ENCODE peak calls at places on chromosomes 16 and 17, in nine cellular contexts. One of them, this sample, is unnamed.

GRCh38 chr16:68590201-68590994 is 51.3 kb downstream of the ZFP90 start:
- DNase-seq in PC-3: peak; percentile 67
- DNase-seq in HL-60: peak; percentile 81
- DNase-seq in keratinocyte: peak; percentile 38
- DNase-seq in left lung: peak; percentile 92
- DNase-seq in H1: peak; percentile 64
- DNase-seq in body of pancreas: peak; percentile 74
- DNase-seq in mammary epithelial cell: peak; percentile 69
- DNase-seq in CD8-positive, alpha-beta T cell: peak; percentile 66
- DNase-seq in this sample: peak; percentile 61

GRCh38 chr17:61500287-61500686 is 48.1 kb downstream of the TBX4 start:
- DNase-seq in PC-3: no peak
- DNase-seq in HL-60: no peak
- DNase-seq in keratinocyte: no peak
- DNase-seq in left lung: no peak
- DNase-seq in H1: no peak
- DNase-seq in body of pancreas: no peak
- DNase-seq in mammary epithelial cell: no peak
- DNase-seq in CD8-positive, alpha-beta T cell: no peak
- DNase-seq in this sample: no peak

GRCh38 chr17:73823684-73824083 is 179.4 kb upstream of the SDK2 start:
- DNase-seq in PC-3: no peak
- DNase-seq in HL-60: no peak
- DNase-seq in keratinocyte: no peak
- DNase-seq in left lung: no peak
- DNase-seq in H1: no peak
- DNase-seq in body of pancreas: no peak
- DNase-seq in mammary epithelial cell: no peak
- DNase-seq in CD8-positive, alpha-beta T cell: no peak
- DNase-seq in this sample: no peak

GRCh38 chr16:15876503-15876902 is 11.9 kb downstream of the CEP20 start:
- DNase-seq in PC-3: peak; percentile 30
- DNase-seq in HL-60: no peak
- DNase-seq in keratinocyte: no peak
- DNase-seq in left lung: no peak
- DNase-seq in H1: no peak
- DNase-seq in body of pancreas: no peak
- DNase-seq in mammary epithelial cell: no peak
- DNase-seq in CD8-positive, alpha-beta T cell: no peak
- DNase-seq in this sample: peak; percentile 34

GRCh38 chr17:12591336-12591735 is 74.4 kb upstream of the MYOCD start:
- DNase-seq in PC-3: no peak
- DNase-seq in HL-60: no peak
- DNase-seq in keratinocyte: no peak
- DNase-seq in left lung: no peak
- DNase-seq in H1: no peak
- DNase-seq in body of pancreas: no peak
- DNase-seq in mammary epithelial cell: no peak
- DNase-seq in CD8-positive, alpha-beta T cell: no peak
- DNase-seq in this sample: peak; percentile 85

GRCh38 chr17:48599373-48599772 is 5.4 kb downstream of the HOXB6 start:
- DNase-seq in PC-3: no peak
- DNase-seq in HL-60: no peak
- DNase-seq in keratinocyte: no peak
- DNase-seq in left lung: no peak
- DNase-seq in H1: no peak
- DNase-seq in body of pancreas: no peak
- DNase-seq in mammary epithelial cell: no peak
- DNase-seq in CD8-positive, alpha-beta T cell: no peak
- DNase-seq in this sample: no peak

GRCh38 chr16:84501077-84501735 is 3.3 kb downstream of the MEAK7 start:
- DNase-seq in PC-3: peak; percentile 94
- DNase-seq in HL-60: no peak
- DNase-seq in keratinocyte: peak; percentile 92
- DNase-seq in left lung: no peak
- DNase-seq in H1: no peak
- DNase-seq in body of pancreas: no peak
- DNase-seq in mammary epithelial cell: peak; percentile 96
- DNase-seq in CD8-positive, alpha-beta T cell: no peak
- DNase-seq in this sample: peak; percentile 95

GRCh38 chr17:21375757-21376584 is at the start of gene KCNJ12:
- DNase-seq in PC-3: peak; percentile 50
- DNase-seq in HL-60: no peak
- DNase-seq in keratinocyte: peak; percentile 7
- DNase-seq in left lung: peak; percentile 74
- DNase-seq in H1: no peak
- DNase-seq in body of pancreas: no peak
- DNase-seq in mammary epithelial cell: peak; percentile 13
- DNase-seq in CD8-positive, alpha-beta T cell: no peak
- DNase-seq in this sample: peak; percentile 8

GRCh38 chr16:87465306-87465705 is 27.5 kb downstream of the ZCCHC14 start:
- DNase-seq in PC-3: peak; percentile 84
- DNase-seq in HL-60: peak; percentile 75
- DNase-seq in keratinocyte: no peak
- DNase-seq in left lung: peak; percentile 87
- DNase-seq in H1: no peak
- DNase-seq in body of pancreas: peak; percentile 82
- DNase-seq in mammary epithelial cell: peak; percentile 84
- DNase-seq in CD8-positive, alpha-beta T cell: no peak
- DNase-seq in this sample: peak; percentile 82

GRCh38 chr16:68444058-68444657 is 4.2 kb downstream of the SMPD3 start:
- DNase-seq in PC-3: peak; percentile 52
- DNase-seq in HL-60: no peak
- DNase-seq in keratinocyte: no peak
- DNase-seq in left lung: no peak
- DNase-seq in H1: no peak
- DNase-seq in body of pancreas: peak; percentile 54
- DNase-seq in mammary epithelial cell: peak; percentile 20
- DNase-seq in CD8-positive, alpha-beta T cell: no peak
- DNase-seq in this sample: peak; percentile 39

GRCh38 chr16:46908540-46909372 is 24.6 kb downstream of the GPT2 start:
- DNase-seq in PC-3: peak; percentile 64
- DNase-seq in HL-60: peak; percentile 58
- DNase-seq in keratinocyte: no peak
- DNase-seq in left lung: no peak
- DNase-seq in H1: peak; percentile 27
- DNase-seq in body of pancreas: peak; percentile 58
- DNase-seq in mammary epithelial cell: peak; percentile 12
- DNase-seq in CD8-positive, alpha-beta T cell: peak; percentile 74
- DNase-seq in this sample: peak; percentile 49

GRCh38 chr17:74981979-74982662 is 5.3 kb upstream of the CDR2L start:
- DNase-seq in PC-3: peak; percentile 81
- DNase-seq in HL-60: peak; percentile 54
- DNase-seq in keratinocyte: no peak
- DNase-seq in left lung: peak; percentile 94
- DNase-seq in H1: no peak
- DNase-seq in body of pancreas: peak; percentile 80
- DNase-seq in mammary epithelial cell: no peak
- DNase-seq in CD8-positive, alpha-beta T cell: peak; percentile 85
- DNase-seq in this sample: no peak
- TF ChIP-seq CTCF in PC-3: no peak
- TF ChIP-seq CTCF in HL-60: no peak
- TF ChIP-seq CTCF in keratinocyte: no peak
- TF ChIP-seq CTCF in left lung: no peak
- TF ChIP-seq CTCF in H1: peak; percentile 11
- TF ChIP-seq CTCF in body of pancreas: peak; percentile 35
- TF ChIP-seq CTCF in mammary epithelial cell: peak; percentile 13
- TF ChIP-seq CTCF in CD8-positive, alpha-beta T cell: no peak
- TF ChIP-seq CTCF in this sample: no peak

GRCh38 chr17:83074696-83075223 is 4.6 kb upstream of the METRNL start:
- DNase-seq in PC-3: no peak
- DNase-seq in HL-60: no peak
- DNase-seq in keratinocyte: no peak
- DNase-seq in left lung: no peak
- DNase-seq in H1: no peak
- DNase-seq in body of pancreas: no peak
- DNase-seq in mammary epithelial cell: no peak
- DNase-seq in CD8-positive, alpha-beta T cell: no peak
- DNase-seq in this sample: no peak
- H3K27me3 ChIP-seq in PC-3: peaks cover 6% of the 10 kb centered on the region
- H3K27me3 ChIP-seq in HL-60: peaks cover 13% of the 10 kb centered on the region
- H3K27me3 ChIP-seq in keratinocyte: peaks cover 48% of the 10 kb centered on the region
- H3K27me3 ChIP-seq in left lung: no peaks in the 10 kb centered on the region
- H3K27me3 ChIP-seq in H1: peaks cover 25% of the 10 kb centered on the region
- H3K27me3 ChIP-seq in body of pancreas: no peaks in the 10 kb centered on the region
- H3K27me3 ChIP-seq in mammary epithelial cell: peaks cover 10% of the 10 kb centered on the region
- H3K27me3 ChIP-seq in CD8-positive, alpha-beta T cell: no peaks in the 10 kb centered on the region
- H3K27me3 ChIP-seq in this sample: peaks cover 5% of the 10 kb centered on the region

GRCh38 chr17:51154176-51154575 is 817 bp downstream of the NME1 start:
- DNase-seq in PC-3: no peak
- DNase-seq in HL-60: no peak
- DNase-seq in keratinocyte: no peak
- DNase-seq in left lung: no peak
- DNase-seq in H1: no peak
- DNase-seq in body of pancreas: no peak
- DNase-seq in mammary epithelial cell: peak; percentile 8
- DNase-seq in CD8-positive, alpha-beta T cell: no peak
- DNase-seq in this sample: no peak

GRCh38 chr17:51152766-51153209 is 571 bp upstream of the NME1 start:
- DNase-seq in PC-3: peak; percentile 40
- DNase-seq in HL-60: no peak
- DNase-seq in keratinocyte: no peak
- DNase-seq in left lung: no peak
- DNase-seq in H1: no peak
- DNase-seq in body of pancreas: no peak
- DNase-seq in mammary epithelial cell: no peak
- DNase-seq in CD8-positive, alpha-beta T cell: no peak
- DNase-seq in this sample: peak; percentile 29

GRCh38 chr17:51155416-51155815 is 2.1 kb downstream of the NME1 start:
- DNase-seq in PC-3: no peak
- DNase-seq in HL-60: no peak
- DNase-seq in keratinocyte: no peak
- DNase-seq in left lung: no peak
- DNase-seq in H1: no peak
- DNase-seq in body of pancreas: no peak
- DNase-seq in mammary epithelial cell: no peak
- DNase-seq in CD8-positive, alpha-beta T cell: no peak
- DNase-seq in this sample: no peak

GRCh38 chr17:51150932-51151331 is 2.4 kb upstream of the NME1 start:
- DNase-seq in PC-3: no peak
- DNase-seq in HL-60: no peak
- DNase-seq in keratinocyte: no peak
- DNase-seq in left lung: no peak
- DNase-seq in H1: no peak
- DNase-seq in body of pancreas: no peak
- DNase-seq in mammary epithelial cell: no peak
- DNase-seq in CD8-positive, alpha-beta T cell: no peak
- DNase-seq in this sample: no peak

GRCh38 chr17:51153210-51154072 is at the start of gene NME1:
- DNase-seq in PC-3: peak; percentile 100
- DNase-seq in HL-60: peak; percentile 99
- DNase-seq in keratinocyte: peak; percentile 95
- DNase-seq in left lung: peak; percentile 97
- DNase-seq in H1: peak; percentile 97
- DNase-seq in body of pancreas: peak; percentile 96
- DNase-seq in mammary epithelial cell: peak; percentile 99
- DNase-seq in CD8-positive, alpha-beta T cell: peak; percentile 98
- DNase-seq in this sample: peak; percentile 99
- TF ChIP-seq CTCF in PC-3: peak; percentile 98
- TF ChIP-seq CTCF in HL-60: peak; percentile 79
- TF ChIP-seq CTCF in keratinocyte: peak; percentile 96
- TF ChIP-seq CTCF in left lung: peak; percentile 74
- TF ChIP-seq CTCF in H1: peak; percentile 77
- TF ChIP-seq CTCF in body of pancreas: peak; percentile 98
- TF ChIP-seq CTCF in mammary epithelial cell: peak; percentile 92
- TF ChIP-seq CTCF in CD8-positive, alpha-beta T cell: peak; percentile 67
- TF ChIP-seq CTCF in this sample: peak; percentile 90

DNA sequence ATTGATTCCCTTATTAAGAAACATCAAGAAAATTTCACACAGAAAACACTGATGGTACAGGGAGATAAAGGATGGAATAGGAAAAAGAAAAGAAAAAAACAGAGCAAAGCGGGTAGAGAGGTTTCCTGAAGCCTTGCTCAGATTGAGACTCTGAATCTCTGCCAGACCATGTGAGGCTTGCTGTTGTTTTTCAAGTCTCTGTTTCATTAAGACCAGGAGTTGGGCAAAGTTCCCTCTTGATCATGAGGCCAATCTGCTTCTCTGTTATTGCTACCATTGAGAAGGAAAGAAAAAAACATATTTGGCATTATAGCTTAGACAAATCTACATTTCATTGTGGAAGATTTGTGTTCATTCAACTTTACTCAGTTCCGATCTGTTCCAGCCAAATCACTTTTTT is 201.6 kb upstream of the SOX9 start:
- DNase-seq in PC-3: no peak
- DNase-seq in HL-60: no peak
- DNase-seq in keratinocyte: no peak
- DNase-seq in left lung: no peak
- DNase-seq in H1: no peak
- DNase-seq in body of pancreas: no peak
- DNase-seq in mammary epithelial cell: no peak
- DNase-seq in CD8-positive, alpha-beta T cell: no peak
- DNase-seq in this sample: no peak
- H3K27me3 ChIP-seq in PC-3: no peaks in the 10 kb centered on the region
- H3K27me3 ChIP-seq in HL-60: no peaks in the 10 kb centered on the region
- H3K27me3 ChIP-seq in keratinocyte: no peaks in the 10 kb centered on the region
- H3K27me3 ChIP-seq in left lung: no peaks in the 10 kb centered on the region
- H3K27me3 ChIP-seq in H1: no peaks in the 10 kb centered on the region
- H3K27me3 ChIP-seq in body of pancreas: no peaks in the 10 kb centered on the region
- H3K27me3 ChIP-seq in mammary epithelial cell: no peaks in the 10 kb centered on the region
- H3K27me3 ChIP-seq in CD8-positive, alpha-beta T cell: no peaks in the 10 kb centered on the region
- H3K27me3 ChIP-seq in this sample: no peaks in the 10 kb centered on the region

GRCh38 chr17:4733073-4733531 is 1.9 kb downstream of the MED11 start:
- DNase-seq in PC-3: no peak
- DNase-seq in HL-60: peak; percentile 85
- DNase-seq in keratinocyte: no peak
- DNase-seq in left lung: no peak
- DNase-seq in H1: no peak
- DNase-seq in body of pancreas: no peak
- DNase-seq in mammary epithelial cell: no peak
- DNase-seq in CD8-positive, alpha-beta T cell: no peak
- DNase-seq in this sample: no peak
- TF ChIP-seq CTCF in PC-3: no peak
- TF ChIP-seq CTCF in HL-60: peak; percentile 41
- TF ChIP-seq CTCF in keratinocyte: peak; percentile 9
- TF ChIP-seq CTCF in left lung: peak; percentile 40
- TF ChIP-seq CTCF in H1: peak; percentile 16
- TF ChIP-seq CTCF in body of pancreas: peak; percentile 36
- TF ChIP-seq CTCF in mammary epithelial cell: no peak
- TF ChIP-seq CTCF in CD8-positive, alpha-beta T cell: no peak
- TF ChIP-seq CTCF in this sample: peak; percentile 6